ENCODE peak calls at places on chromosome 17, in ten cellular contexts. J, I, P, F, K, Z, N, T, M and U are unnamed samples.

GRCh38 chr17:29546085-29546484 is 20.8 kb downstream of the ABHD15 start:
- DNase-seq in F (no peak), Z (peak), T (no peak), J (no peak), K (peak), P (no peak), M (no peak), N (no peak), I (no peak), U (no peak)

GRCh38 chr17:64411999-64412771 is 21.5 kb upstream of the PECAM1 start:
- DNase-seq in J (no peak), P (no peak), M (no peak), N (no peak), F (no peak), Z (no peak), K (peak), T (peak), I (no peak), U (no peak)

GRCh38 chr17:69959291-69959690 is 115.7 kb upstream of the KCNJ16 start:
- DNase-seq in J (no peak), P (no peak), T (no peak), F (no peak), I (no peak), M (no peak), K (no peak), Z (no peak), N (no peak), U (no peak)

GRCh38 chr17:38464723-38465419 is 36.6 kb downstream of the ARHGAP23 start:
- DNase-seq in F (no peak), T (peak), M (peak), N (no peak), I (no peak), Z (peak), P (no peak), K (peak), J (peak), U (no peak)

GRCh38 chr17:76208120-76208519 is 32.2 kb downstream of the RNF157 start:
- DNase-seq in J (no peak), N (no peak), Z (no peak), I (no peak), F (no peak), K (no peak), P (no peak), T (no peak), M (no peak), U (no peak)

GRCh38 chr17:56171186-56171959 is 18.1 kb downstream of the ANKFN1 start:
- DNase-seq in I (no peak), F (no peak), Z (peak), J (no peak), P (no peak), K (no peak), N (no peak), T (no peak), M (no peak), U (no peak)

GRCh38 chr17:77366206-77366557 is 225.4 kb downstream of the SEC14L1 start:
- DNase-seq in P (no peak), K (no peak), M (no peak), T (peak), N (no peak), Z (no peak), F (no peak), I (no peak), J (no peak), U (no peak)

GRCh38 chr17:48472485-48473281 is 42.7 kb upstream of the SKAP1 start:
- DNase-seq in N (no peak), K (peak), F (no peak), Z (no peak), P (peak), T (peak), I (no peak), M (no peak), J (peak), U (no peak)

GRCh38 chr17:33515974-33516373 is 222.9 kb upstream of the ASIC2 start:
- DNase-seq in F (no peak), M (no peak), J (no peak), K (no peak), P (no peak), N (no peak), I (no peak), Z (no peak), T (no peak), U (no peak)

GRCh38 chr17:7862692-7863437 is 5.1 kb downstream of the CYB5D1 start:
- DNase-seq in F (peak), N (peak), I (no peak), Z (peak), P (peak), M (no peak), J (no peak), T (peak), K (peak), U (no peak)

GRCh38 chr17:77942111-77942988 is 16.2 kb upstream of the TNRC6C start:
- DNase-seq in M (no peak), J (no peak), N (no peak), T (no peak), P (no peak), I (no peak), Z (no peak), K (no peak), F (no peak), U (no peak)

GRCh38 chr17:11383157-11383556 is 142.1 kb downstream of the SHISA6 start:
- DNase-seq in P (no peak), T (no peak), M (no peak), N (no peak), I (no peak), Z (no peak), K (no peak), J (no peak), F (no peak), U (no peak)

GRCh38 chr17:42868338-42868737 is 17.3 kb downstream of the AOC3 start:
- DNase-seq in Z (no peak), F (no peak), N (no peak), J (no peak), I (no peak), M (no peak), K (no peak), T (no peak), P (no peak), U (no peak)

GRCh38 chr17:4185656-4186055 is 42.7 kb downstream of the CYB5D2 start:
- DNase-seq in P (no peak), K (no peak), J (no peak), F (no peak), I (no peak), T (no peak), M (no peak), Z (no peak), N (no peak), U (no peak)

GRCh38 chr17:35529868-35530267 is 7.6 kb downstream of the SLFN12L start:
- DNase-seq in M (no peak), J (no peak), F (no peak), K (no peak), P (no peak), T (no peak), Z (no peak), I (no peak), N (no peak), U (no peak)

GRCh38 chr17:30267625-30268024 is 24.1 kb downstream of the BLMH start:
- DNase-seq in F (no peak), T (no peak), K (peak), N (no peak), P (no peak), Z (no peak), J (no peak), I (no peak), M (no peak), U (no peak)

GRCh38 chr17:1181769-1182137 is 2.0 kb upstream of the ABR start:
- DNase-seq in P (peak), J (no peak), Z (no peak), M (no peak), I (no peak), N (no peak), F (no peak), T (peak), K (peak), U (no peak)